ENCODE peak calls at places on chromosomes 12 and 14, in seven cellular contexts. One of them, this sample, is unnamed.

GRCh38 chr14:75539562-75540478 is 17.6 kb downstream of the BATF start:
- DNase-seq in BJ: no peak
- DNase-seq in HT1080: no peak
- DNase-seq in epithelial cell of esophagus: no peak
- DNase-seq in myocyte: no peak
- DNase-seq in RPMI7951: no peak
- DNase-seq in HEK293T: no peak
- DNase-seq in this sample: no peak

GRCh38 chr14:23633160-23633701 is 2.9 kb upstream of the DHRS2 start:
- DNase-seq in myocyte: no peak
- DNase-seq in RPMI7951: no peak
- DNase-seq in HEK293T: peak; percentile 19
- DNase-seq in HT1080: peak; percentile 9
- DNase-seq in epithelial cell of esophagus: peak; percentile 28
- DNase-seq in BJ: no peak
- DNase-seq in this sample: no peak

GRCh38 chr12:119713551-119714031 is 45.7 kb downstream of the PRKAB1 start:
- DNase-seq in myocyte: no peak
- DNase-seq in BJ: no peak
- DNase-seq in HT1080: no peak
- DNase-seq in RPMI7951: no peak
- DNase-seq in epithelial cell of esophagus: no peak
- DNase-seq in HEK293T: no peak
- DNase-seq in this sample: no peak

GRCh38 chr14:68796418-68797101 is 3.7 kb upstream of the ZFP36L1 start:
- DNase-seq in epithelial cell of esophagus: no peak
- DNase-seq in RPMI7951: peak; percentile 37
- DNase-seq in HT1080: no peak
- DNase-seq in myocyte: no peak
- DNase-seq in HEK293T: no peak
- DNase-seq in BJ: no peak
- DNase-seq in this sample: no peak

GRCh38 chr14:36835145-36835544 is 173.5 kb downstream of the PAX9 start:
- DNase-seq in RPMI7951: no peak
- DNase-seq in myocyte: no peak
- DNase-seq in epithelial cell of esophagus: no peak
- DNase-seq in HEK293T: peak; percentile 73
- DNase-seq in HT1080: no peak
- DNase-seq in BJ: no peak
- DNase-seq in this sample: no peak

GRCh38 chr12:116839287-116839830 is 41.9 kb downstream of the HRK start:
- DNase-seq in myocyte: no peak
- DNase-seq in RPMI7951: no peak
- DNase-seq in HEK293T: no peak
- DNase-seq in HT1080: no peak
- DNase-seq in epithelial cell of esophagus: no peak
- DNase-seq in BJ: no peak
- DNase-seq in this sample: no peak

GRCh38 chr12:53127169-53127568 is 23.9 kb downstream of the SOAT2 start:
- DNase-seq in BJ: no peak
- DNase-seq in myocyte: no peak
- DNase-seq in RPMI7951: no peak
- DNase-seq in HT1080: no peak
- DNase-seq in epithelial cell of esophagus: no peak
- DNase-seq in HEK293T: no peak
- DNase-seq in this sample: no peak

GRCh38 chr12:125193798-125194562 is 128.7 kb downstream of the AACS start:
- DNase-seq in epithelial cell of esophagus: peak; percentile 31
- DNase-seq in BJ: no peak
- DNase-seq in RPMI7951: peak; percentile 33
- DNase-seq in HT1080: peak; percentile 72
- DNase-seq in HEK293T: no peak
- DNase-seq in myocyte: peak; percentile 22
- DNase-seq in this sample: peak; percentile 16

GRCh38 chr12:92899388-92900001 is 29.6 kb downstream of the EEA1 start:
- DNase-seq in myocyte: peak; percentile 97
- DNase-seq in epithelial cell of esophagus: peak; percentile 98
- DNase-seq in HEK293T: no peak
- DNase-seq in BJ: peak; percentile 95
- DNase-seq in RPMI7951: peak; percentile 96
- DNase-seq in HT1080: peak; percentile 97
- DNase-seq in this sample: peak; percentile 99

This sample was measured in cardiac fibroblast.